ENCODE peak calls at places on chromosomes 2 and 18, in five cellular contexts. V is MM.1S, X is spleen, T is psoas muscle, C is MG63. Y is an unnamed sample. For H3K9me3, the result is how much of the 10 kb centered on the place peaks cover.

GRCh38 chr2:68225119-68225632 is 27.2 kb downstream of the PPP3R1 start:
- DNase-seq in V (peak), X (no peak), T (no peak), C (peak), Y (no peak)

GRCh38 chr2:113894156-113894743 is 4.4 kb downstream of the ACTR3 start:
- DNase-seq in V (no peak), X (no peak), T (no peak), C (peak), Y (peak)

GRCh38 chr18:56146565-56146964 is 491.8 kb downstream of the TXNL1 start:
- DNase-seq in V (no peak), X (no peak), T (no peak), C (no peak), Y (no peak)

GRCh38 chr2:74983606-74984005 is 25.2 kb downstream of the POLE4 start:
- DNase-seq in V (no peak), X (no peak), T (no peak), C (no peak), Y (no peak)

GRCh38 chr2:199228887-199229819 is 228.6 kb downstream of the SATB2 start:
- DNase-seq in V (no peak), X (peak), T (no peak), C (peak), Y (peak)

GRCh38 chr2:17441055-17441771 is 77.0 kb downstream of the RAD51AP2 start:
- DNase-seq in V (no peak), X (peak), T (no peak), C (peak), Y (peak)

GRCh38 chr18:48547456-48548403 is 8.9 kb downstream of the CTIF start:
- DNase-seq in V (no peak), X (no peak), T (peak), C (peak), Y (peak)

GRCh38 chr18:24657461-24657860 is 197.0 kb downstream of the HRH4 start:
- DNase-seq in V (no peak), X (peak), T (no peak), C (no peak), Y (no peak)

GRCh38 chr2:69248232-69248631 is 138.8 kb downstream of the GFPT1 start:
- DNase-seq in V (no peak), X (no peak), T (no peak), C (no peak), Y (no peak)

GRCh38 chr2:45005261-45006002 is 3.8 kb downstream of the SIX2 start:
- DNase-seq in V (no peak), X (no peak), T (no peak), C (no peak), Y (no peak)

GRCh38 chr2:203808041-203808750 is 59.4 kb upstream of the CTLA4 start:
- DNase-seq in V (no peak), X (no peak), T (no peak), C (peak), Y (peak)

GRCh38 chr18:25350561-25351201 is 1.3 kb downstream of the ZNF521 start:
- DNase-seq in V (peak), X (peak), T (peak), C (peak), Y (no peak)

GRCh38 chr2:171469176-171469575 is 35.1 kb downstream of the DCAF17 start:
- DNase-seq in V (no peak), X (no peak), T (no peak), C (no peak), Y (no peak)

GRCh38 chr2:239368906-239369584 is 31.8 kb downstream of the HDAC4 start:
- DNase-seq in V (no peak), X (peak), T (no peak), C (no peak), Y (no peak)

GRCh38 chr2:105176429-105176828 is 65.1 kb upstream of the GPR45 start:
- DNase-seq in V (no peak), X (no peak), T (no peak), C (no peak), Y (no peak)

GRCh38 chr18:62396381-62396780 is 71.3 kb downstream of the TNFRSF11A start:
- DNase-seq in V (no peak), X (no peak), T (no peak), C (no peak), Y (no peak)

GRCh38 chr18:8910843-8911242 is 191.7 kb upstream of the NDUFV2 start:
- DNase-seq in V (no peak), X (no peak), T (no peak), C (no peak), Y (no peak)

GRCh38 chr2:42099431-42100173 is 51.8 kb downstream of the PKDCC start:
- DNase-seq in V (peak), X (peak), T (no peak), C (no peak), Y (no peak)

GRCh38 chr18:21450913-21451312 is 149.6 kb downstream of the ESCO1 start:
- DNase-seq in V (no peak), X (no peak), T (no peak), C (peak), Y (no peak)

GRCh38 chr18:79572093-79572780 is 107.4 kb upstream of the CTDP1 start:
- DNase-seq in V (no peak), X (peak), T (no peak), C (no peak), Y (no peak)

GRCh38 chr2:6580982-6581381 is 284.7 kb downstream of the CMPK2 start:
- DNase-seq in V (no peak), X (no peak), T (no peak), C (peak), Y (no peak)

GRCh38 chr2:199160677-199161465 is 296.9 kb downstream of the SATB2 start:
- DNase-seq in V (no peak), X (no peak), T (no peak), C (peak), Y (peak)

GRCh38 chr2:205931388-205931787 is 154.6 kb downstream of the INO80D start:
- DNase-seq in V (no peak), X (no peak), T (no peak), C (no peak), Y (no peak)

GRCh38 chr2:157181234-157181633 is 76.3 kb upstream of the GALNT5 start:
- DNase-seq in V (no peak), X (no peak), T (no peak), C (no peak), Y (no peak)

DNA sequence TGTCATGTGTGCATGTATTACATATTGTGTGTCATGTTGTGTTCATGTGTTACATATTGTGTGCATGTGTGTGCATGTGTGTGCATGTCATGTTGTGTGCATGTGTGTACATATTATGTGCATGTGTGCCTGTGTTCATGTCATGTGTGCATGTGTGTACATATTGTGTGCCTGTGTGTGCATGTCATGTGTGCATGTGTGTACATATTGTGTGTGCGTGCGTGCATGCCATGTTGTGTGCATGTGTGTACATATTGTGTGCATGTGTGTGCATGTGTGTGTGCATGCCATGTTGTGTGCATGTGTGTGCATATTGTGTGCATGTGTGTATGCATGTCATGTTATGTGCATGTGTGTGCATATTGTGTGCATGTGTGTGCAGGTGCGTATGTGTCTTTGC is 267.1 kb downstream of the EIPR1 start:
- DNase-seq in V (no peak), X (no peak), T (no peak), C (no peak), Y (no peak)
- H3K9me3 ChIP-seq in V (under half), X (under half), T (under half), C (under half), Y (under half)

DNA sequence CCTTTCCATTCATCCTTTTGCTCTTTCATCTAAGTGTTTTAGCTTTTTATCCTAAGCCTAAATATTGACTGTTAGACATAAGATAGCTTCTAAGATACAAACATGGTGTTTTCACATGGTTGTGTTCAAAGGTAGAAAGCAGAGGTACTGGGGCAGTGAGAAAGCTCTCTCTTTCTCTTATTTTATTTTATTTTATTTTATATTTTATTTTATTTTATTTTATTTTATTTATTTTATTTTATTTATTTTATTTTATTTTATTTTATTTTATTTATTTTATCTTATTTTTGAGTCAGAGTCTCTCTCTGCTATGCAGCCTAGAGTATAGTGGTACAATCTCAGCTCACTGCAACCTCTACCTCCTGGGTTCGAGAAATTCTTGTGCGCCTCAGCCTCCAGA is 287.2 kb downstream of the IKZF2 start:
- DNase-seq in V (no peak), X (no peak), T (no peak), C (no peak), Y (no peak)
- H3K9me3 ChIP-seq in V (under half), X (half or more), T (under half), C (under half), Y (under half)

GRCh38 chr2:109176489-109176888 is 47.5 kb downstream of the SH3RF3 start:
- DNase-seq in V (no peak), X (no peak), T (no peak), C (no peak), Y (no peak)
- H3K9me3 ChIP-seq in V (under half), X (under half), T (under half), C (under half), Y (under half)

GRCh38 chr2:51387235-51387634 is 355.3 kb upstream of the NRXN1 start:
- DNase-seq in V (no peak), X (no peak), T (no peak), C (peak), Y (no peak)
- H3K9me3 ChIP-seq in V (under half), X (under half), T (under half), C (under half), Y (under half)

GRCh38 chr2:189940913-189941312 is 121.6 kb downstream of the MSTN start:
- DNase-seq in V (no peak), X (no peak), T (no peak), C (no peak), Y (no peak)
- H3K9me3 ChIP-seq in V (under half), X (half or more), T (under half), C (under half), Y (under half)